ENCODE peak calls at places on chromosomes 2 and 18, in eight cellular contexts. C is lower lobe of right lung, M is ovary, H is AML-193, V is Daoy, F is left kidney, I is substantia nigra, G is neural crest cell. S is an unnamed sample.

GRCh38 chr2:237235383-237236095 is 149.8 kb downstream of the COPS8 start:
- DNase-seq in C (no peak), M (peak; percentile 87), H (no peak), V (peak; percentile 80), F (no peak), I (no peak), G (no peak), S (no peak)

GRCh38 chr18:10950876-10951630 is 198.3 kb downstream of the PIEZO2 start:
- DNase-seq in C (no peak), M (no peak), H (no peak), V (no peak), F (no peak), I (no peak), G (no peak), S (no peak)

GRCh38 chr2:226580403-226580802 is 219.2 kb downstream of the IRS1 start:
- DNase-seq in C (no peak), M (no peak), H (no peak), V (no peak), F (no peak), I (no peak), G (no peak), S (no peak)

GRCh38 chr2:240928476-240929363 is 22.6 kb downstream of the CROCC2 start:
- DNase-seq in C (no peak), M (peak; percentile 11), H (no peak), V (no peak), F (no peak), I (no peak), G (no peak), S (peak; percentile 13)

GRCh38 chr2:208937521-208937920 is 486.3 kb upstream of the MAP2 start:
- DNase-seq in C (no peak), M (no peak), H (no peak), V (no peak), F (no peak), I (no peak), G (no peak), S (no peak)

GRCh38 chr18:79912994-79913831 is 38.2 kb downstream of the SLC66A2 start:
- DNase-seq in C (peak; percentile 38), M (no peak), H (no peak), V (no peak), F (no peak), I (no peak), G (no peak), S (no peak)

GRCh38 chr2:201618744-201619654 is 24.3 kb downstream of the TMEM237 start:
- DNase-seq in C (peak; percentile 83), M (peak; percentile 79), H (no peak), V (peak; percentile 76), F (peak; percentile 93), I (peak; percentile 68), G (no peak), S (peak; percentile 58)

GRCh38 chr2:178615969-178616368 is 135.7 kb downstream of the PLEKHA3 start:
- DNase-seq in C (no peak), M (no peak), H (no peak), V (no peak), F (no peak), I (no peak), G (no peak), S (no peak)

GRCh38 chr2:150909613-150910012 is 352.1 kb downstream of the RBM43 start:
- DNase-seq in C (no peak), M (no peak), H (peak; percentile 1), V (no peak), F (no peak), I (no peak), G (no peak), S (no peak)

GRCh38 chr2:65608966-65609365 is 176.6 kb upstream of the SPRED2 start:
- DNase-seq in C (no peak), M (no peak), H (no peak), V (no peak), F (peak; percentile 66), I (no peak), G (no peak), S (no peak)

GRCh38 chr2:227301523-227301922 is 23.5 kb upstream of the MFF start:
- DNase-seq in C (no peak), M (no peak), H (no peak), V (no peak), F (no peak), I (no peak), G (no peak), S (no peak)

GRCh38 chr2:31947871-31948270 is 62.9 kb downstream of the MEMO1 start:
- DNase-seq in C (no peak), M (no peak), H (no peak), V (no peak), F (no peak), I (no peak), G (no peak), S (no peak)

GRCh38 chr2:96927420-96928171 is 57.7 kb upstream of the SEMA4C start:
- DNase-seq in C (peak; percentile 65), M (no peak), H (no peak), V (peak; percentile 49), F (peak; percentile 91), I (peak; percentile 60), G (no peak), S (no peak)

GRCh38 chr2:201882353-201883095 is 76.2 kb downstream of the CDK15 start:
- DNase-seq in C (no peak), M (no peak), H (peak; percentile 24), V (peak; percentile 54), F (peak; percentile 51), I (no peak), G (no peak), S (no peak)

GRCh38 chr2:159169187-159169586 is 117.3 kb downstream of the WDSUB1 start:
- DNase-seq in C (no peak), M (no peak), H (no peak), V (peak; percentile 59), F (no peak), I (no peak), G (no peak), S (no peak)

GRCh38 chr2:10067881-10068280 is 12.3 kb downstream of the CYS1 start:
- DNase-seq in C (no peak), M (no peak), H (no peak), V (no peak), F (no peak), I (no peak), G (no peak), S (no peak)

GRCh38 chr2:20348542-20348941 is 2.1 kb downstream of the PUM2 start:
- DNase-seq in C (no peak), M (no peak), H (no peak), V (no peak), F (peak; percentile 53), I (no peak), G (no peak), S (peak; percentile 63)

GRCh38 chr2:43218550-43219382 is 7.6 kb downstream of the ZFP36L2 start:
- DNase-seq in C (peak; percentile 84), M (peak; percentile 55), H (peak; percentile 77), V (peak; percentile 56), F (no peak), I (peak; percentile 25), G (no peak), S (peak; percentile 87)

GRCh38 chr18:22286576-22286975 is 117.2 kb downstream of the GATA6 start:
- DNase-seq in C (peak; percentile 56), M (no peak), H (no peak), V (peak; percentile 30), F (no peak), I (no peak), G (no peak), S (peak; percentile 87)

GRCh38 chr2:73307720-73308119 is 14.4 kb upstream of the EGR4 start:
- DNase-seq in C (no peak), M (no peak), H (no peak), V (no peak), F (no peak), I (peak; percentile 9), G (no peak), S (no peak)

GRCh38 chr2:45199973-45200372 is 190.7 kb upstream of the SIX2 start:
- DNase-seq in C (no peak), M (no peak), H (no peak), V (no peak), F (no peak), I (no peak), G (no peak), S (no peak)

GRCh38 chr2:234620018-234620417 is 123.1 kb upstream of the ARL4C start:
- DNase-seq in C (no peak), M (no peak), H (no peak), V (peak; percentile 61), F (no peak), I (no peak), G (no peak), S (no peak)

GRCh38 chr2:124983595-124983994 is 958.5 kb downstream of the CNTNAP5 start:
- DNase-seq in C (no peak), M (no peak), H (no peak), V (no peak), F (no peak), I (no peak), G (no peak), S (no peak)

GRCh38 chr2:231709636-231709980 is 1.3 kb downstream of the PTMA start:
- DNase-seq in C (peak; percentile 80), M (peak; percentile 62), H (no peak), V (peak; percentile 37), F (peak; percentile 62), I (peak; percentile 68), G (no peak), S (peak; percentile 55)

GRCh38 chr18:24991220-24991575 is 360.8 kb downstream of the ZNF521 start:
- DNase-seq in C (no peak), M (no peak), H (no peak), V (no peak), F (no peak), I (no peak), G (no peak), S (no peak)

GRCh38 chr2:96891591-96892333 is 21.9 kb upstream of the SEMA4C start:
- DNase-seq in C (peak; percentile 66), M (no peak), H (no peak), V (peak; percentile 66), F (peak; percentile 72), I (peak; percentile 42), G (no peak), S (peak; percentile 28)

GRCh38 chr2:127811922-127812321 is 951 bp upstream of the WDR33 start:
- DNase-seq in C (no peak), M (no peak), H (no peak), V (no peak), F (no peak), I (no peak), G (no peak), S (no peak)

GRCh38 chr2:140734992-140735391 is 1395.8 kb downstream of the LRP1B start:
- DNase-seq in C (no peak), M (no peak), H (peak; percentile 39), V (no peak), F (no peak), I (no peak), G (no peak), S (no peak)

GRCh38 chr18:51193621-51194287 is 3.7 kb downstream of the MEX3C start:
- DNase-seq in C (no peak), M (no peak), H (no peak), V (no peak), F (peak; percentile 65), I (no peak), G (no peak), S (no peak)

GRCh38 chr18:2513616-2514015 is 57.7 kb downstream of the METTL4 start:
- DNase-seq in C (no peak), M (no peak), H (no peak), V (peak; percentile 3), F (peak; percentile 80), I (no peak), G (no peak), S (no peak)

GRCh38 chr2:18519991-18520604 is 40.4 kb downstream of the RDH14 start:
- DNase-seq in C (no peak), M (no peak), H (no peak), V (no peak), F (no peak), I (no peak), G (no peak), S (no peak)

GRCh38 chr2:149617476-149617875 is 29.9 kb upstream of the MMADHC start:
- DNase-seq in C (no peak), M (no peak), H (no peak), V (no peak), F (no peak), I (no peak), G (no peak), S (no peak)